ENCODE peak calls at places on chromosomes 4 and X, in seven cellular contexts. One of them, this sample, is unnamed.

GRCh38 chrX:20140410-20140809 is 1.2 kb downstream of the EIF1AX start:
- DNase-seq in left lung: no peak
- DNase-seq in body of pancreas: no peak
- DNase-seq in A673: no peak
- DNase-seq in heart right ventricle: no peak
- DNase-seq in IMR-90: no peak
- DNase-seq in tibial artery: no peak
- DNase-seq in this sample: no peak

GRCh38 chr4:141388483-141388882 is 167.8 kb downstream of the ZNF330 start:
- DNase-seq in left lung: no peak
- DNase-seq in body of pancreas: no peak
- DNase-seq in A673: no peak
- DNase-seq in heart right ventricle: no peak
- DNase-seq in IMR-90: peak
- DNase-seq in tibial artery: no peak
- DNase-seq in this sample: no peak

GRCh38 chr4:168574581-168575295 is 77.9 kb downstream of the PALLD start:
- DNase-seq in left lung: no peak
- DNase-seq in body of pancreas: no peak
- DNase-seq in A673: peak
- DNase-seq in heart right ventricle: no peak
- DNase-seq in IMR-90: peak
- DNase-seq in tibial artery: no peak
- DNase-seq in this sample: no peak

GRCh38 chrX:103330601-103331397 is 760 bp downstream of the TCEAL7 start:
- DNase-seq in left lung: no peak
- DNase-seq in body of pancreas: no peak
- DNase-seq in A673: no peak
- DNase-seq in heart right ventricle: no peak
- DNase-seq in IMR-90: peak
- DNase-seq in tibial artery: no peak
- DNase-seq in this sample: no peak

GRCh38 chr4:7342223-7342576 is 92.5 kb downstream of the PSAPL1 start:
- DNase-seq in left lung: no peak
- DNase-seq in body of pancreas: no peak
- DNase-seq in A673: no peak
- DNase-seq in heart right ventricle: no peak
- DNase-seq in IMR-90: no peak
- DNase-seq in tibial artery: no peak
- DNase-seq in this sample: peak

GRCh38 chrX:63350551-63350950 is 581 bp downstream of the SPIN4 start:
- DNase-seq in left lung: peak
- DNase-seq in body of pancreas: peak
- DNase-seq in A673: peak
- DNase-seq in heart right ventricle: no peak
- DNase-seq in IMR-90: no peak
- DNase-seq in tibial artery: no peak
- DNase-seq in this sample: no peak

GRCh38 chr4:40877081-40877480 is 127.3 kb downstream of the NSUN7 start:
- DNase-seq in left lung: no peak
- DNase-seq in body of pancreas: no peak
- DNase-seq in A673: no peak
- DNase-seq in heart right ventricle: no peak
- DNase-seq in IMR-90: no peak
- DNase-seq in tibial artery: no peak
- DNase-seq in this sample: no peak

GRCh38 chrX:131405497-131405896 is 116.4 kb upstream of the IGSF1 start:
- DNase-seq in left lung: no peak
- DNase-seq in body of pancreas: no peak
- DNase-seq in A673: peak
- DNase-seq in heart right ventricle: no peak
- DNase-seq in IMR-90: no peak
- DNase-seq in tibial artery: no peak
- DNase-seq in this sample: no peak

GRCh38 chrX:120769576-120770341 is 105.9 kb downstream of the CT47B1 start:
- DNase-seq in left lung: no peak
- DNase-seq in body of pancreas: peak
- DNase-seq in A673: peak
- DNase-seq in heart right ventricle: peak
- DNase-seq in IMR-90: peak
- DNase-seq in tibial artery: no peak
- DNase-seq in this sample: no peak

GRCh38 chrX:15322472-15322871 is 7.0 kb upstream of the ASB11 start:
- DNase-seq in left lung: no peak
- DNase-seq in body of pancreas: no peak
- DNase-seq in A673: no peak
- DNase-seq in heart right ventricle: no peak
- DNase-seq in IMR-90: no peak
- DNase-seq in tibial artery: no peak
- DNase-seq in this sample: no peak

GRCh38 chr4:110631582-110632505 is 9.0 kb upstream of the PITX2 start:
- DNase-seq in left lung: peak
- DNase-seq in body of pancreas: peak
- DNase-seq in A673: peak
- DNase-seq in heart right ventricle: peak
- DNase-seq in IMR-90: peak
- DNase-seq in tibial artery: no peak
- DNase-seq in this sample: peak

GRCh38 chr4:37717575-37717974 is 31.4 kb upstream of the RELL1 start:
- DNase-seq in left lung: no peak
- DNase-seq in body of pancreas: no peak
- DNase-seq in A673: peak
- DNase-seq in heart right ventricle: no peak
- DNase-seq in IMR-90: peak
- DNase-seq in tibial artery: no peak
- DNase-seq in this sample: no peak

GRCh38 chr4:173252024-173252935 is 81.9 kb downstream of the HMGB2 start:
- DNase-seq in left lung: peak
- DNase-seq in body of pancreas: peak
- DNase-seq in A673: peak
- DNase-seq in heart right ventricle: peak
- DNase-seq in IMR-90: peak
- DNase-seq in tibial artery: no peak
- DNase-seq in this sample: peak

GRCh38 chrX:45715787-45716186 is 515.1 kb upstream of the DIPK2B start:
- DNase-seq in left lung: no peak
- DNase-seq in body of pancreas: no peak
- DNase-seq in A673: peak
- DNase-seq in heart right ventricle: no peak
- DNase-seq in IMR-90: peak
- DNase-seq in tibial artery: no peak
- DNase-seq in this sample: no peak

GRCh38 chr4:180134116-180134866 is 2108.9 kb upstream of the TENM3 start:
- DNase-seq in left lung: no peak
- DNase-seq in body of pancreas: peak
- DNase-seq in A673: peak
- DNase-seq in heart right ventricle: no peak
- DNase-seq in IMR-90: no peak
- DNase-seq in tibial artery: no peak
- DNase-seq in this sample: no peak

GRCh38 chr4:57182132-57182874 is 72.1 kb upstream of the IGFBP7 start:
- DNase-seq in left lung: no peak
- DNase-seq in body of pancreas: peak
- DNase-seq in A673: no peak
- DNase-seq in heart right ventricle: peak
- DNase-seq in IMR-90: no peak
- DNase-seq in tibial artery: no peak
- DNase-seq in this sample: no peak

GRCh38 chrX:2685886-2686285 is 5.2 kb upstream of the CD99 start:
- DNase-seq in left lung: no peak
- DNase-seq in body of pancreas: no peak
- DNase-seq in A673: no peak
- DNase-seq in heart right ventricle: no peak
- DNase-seq in IMR-90: no peak
- DNase-seq in tibial artery: no peak
- DNase-seq in this sample: no peak

GRCh38 chr4:180909279-180909678 is 1333.9 kb upstream of the TENM3 start:
- DNase-seq in left lung: no peak
- DNase-seq in body of pancreas: no peak
- DNase-seq in A673: peak
- DNase-seq in heart right ventricle: no peak
- DNase-seq in IMR-90: peak
- DNase-seq in tibial artery: no peak
- DNase-seq in this sample: no peak

GRCh38 chrX:1134976-1135375 is 77.5 kb downstream of the CRLF2 start:
- DNase-seq in left lung: no peak
- DNase-seq in body of pancreas: no peak
- DNase-seq in A673: no peak
- DNase-seq in heart right ventricle: no peak
- DNase-seq in IMR-90: no peak
- DNase-seq in tibial artery: peak
- DNase-seq in this sample: no peak

GRCh38 chr4:153112071-153112460 is 92.2 kb upstream of the TRIM2 start:
- DNase-seq in left lung: no peak
- DNase-seq in body of pancreas: no peak
- DNase-seq in A673: no peak
- DNase-seq in heart right ventricle: no peak
- DNase-seq in IMR-90: no peak
- DNase-seq in tibial artery: no peak
- DNase-seq in this sample: no peak

GRCh38 chr4:74547042-74547441 is 102.1 kb downstream of the AREG start:
- DNase-seq in left lung: no peak
- DNase-seq in body of pancreas: no peak
- DNase-seq in A673: no peak
- DNase-seq in heart right ventricle: no peak
- DNase-seq in IMR-90: no peak
- DNase-seq in tibial artery: no peak
- DNase-seq in this sample: no peak

GRCh38 chr4:110514889-110515479 is 39.0 kb downstream of the ENPEP start:
- DNase-seq in left lung: no peak
- DNase-seq in body of pancreas: no peak
- DNase-seq in A673: peak
- DNase-seq in heart right ventricle: no peak
- DNase-seq in IMR-90: peak
- DNase-seq in tibial artery: no peak
- DNase-seq in this sample: no peak

GRCh38 chrX:9312922-9313867 is 151.7 kb upstream of the TBL1X start:
- DNase-seq in left lung: peak
- DNase-seq in body of pancreas: peak
- DNase-seq in A673: peak
- DNase-seq in heart right ventricle: peak
- DNase-seq in IMR-90: no peak
- DNase-seq in tibial artery: peak
- DNase-seq in this sample: peak

GRCh38 chr4:120331486-120332281 is 265.0 kb upstream of the MAD2L1 start:
- DNase-seq in left lung: no peak
- DNase-seq in body of pancreas: peak
- DNase-seq in A673: peak
- DNase-seq in heart right ventricle: no peak
- DNase-seq in IMR-90: no peak
- DNase-seq in tibial artery: no peak
- DNase-seq in this sample: no peak

GRCh38 chr4:24089831-24090531 is 200.1 kb upstream of the PPARGC1A start:
- DNase-seq in left lung: no peak
- DNase-seq in body of pancreas: no peak
- DNase-seq in A673: no peak
- DNase-seq in heart right ventricle: no peak
- DNase-seq in IMR-90: peak
- DNase-seq in tibial artery: no peak
- DNase-seq in this sample: no peak

GRCh38 chrX:6291444-6291843 is 62.8 kb upstream of the NLGN4X start:
- DNase-seq in left lung: no peak
- DNase-seq in body of pancreas: no peak
- DNase-seq in A673: no peak
- DNase-seq in heart right ventricle: no peak
- DNase-seq in IMR-90: no peak
- DNase-seq in tibial artery: no peak
- DNase-seq in this sample: no peak

GRCh38 chrX:6293716-6294115 is 65.0 kb upstream of the NLGN4X start:
- DNase-seq in left lung: no peak
- DNase-seq in body of pancreas: no peak
- DNase-seq in A673: no peak
- DNase-seq in heart right ventricle: no peak
- DNase-seq in IMR-90: no peak
- DNase-seq in tibial artery: no peak
- DNase-seq in this sample: no peak

GRCh38 chrX:6292599-6292998 is 63.9 kb upstream of the NLGN4X start:
- DNase-seq in left lung: no peak
- DNase-seq in body of pancreas: no peak
- DNase-seq in A673: no peak
- DNase-seq in heart right ventricle: no peak
- DNase-seq in IMR-90: no peak
- DNase-seq in tibial artery: no peak
- DNase-seq in this sample: no peak
- TF ChIP-seq CTCF in left lung: no peak
- TF ChIP-seq CTCF in body of pancreas: peak
- TF ChIP-seq CTCF in A673: peak
- TF ChIP-seq CTCF in heart right ventricle: no peak
- TF ChIP-seq CTCF in IMR-90: no peak
- TF ChIP-seq CTCF in tibial artery: no peak
- TF ChIP-seq CTCF in this sample: no peak

DNA sequence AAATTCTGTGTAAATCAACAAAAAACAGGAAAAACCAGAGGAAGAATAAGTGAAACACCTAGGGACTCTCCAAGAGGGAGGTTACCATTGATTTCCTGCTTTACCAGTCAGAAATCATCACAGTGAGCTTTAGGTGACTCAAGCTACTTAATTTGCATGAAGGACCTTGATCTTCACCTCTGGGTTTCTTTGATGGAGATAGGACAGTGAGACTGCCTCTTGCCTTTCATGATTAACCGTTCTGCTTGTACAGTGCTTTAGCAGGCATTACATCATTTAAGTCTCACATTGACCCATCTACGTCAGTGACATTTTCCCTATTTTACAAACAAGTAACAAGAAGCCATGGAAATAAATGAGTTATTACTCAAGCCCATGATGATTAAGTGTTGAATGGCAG is 3.4 kb upstream of the GK start:
- DNase-seq in left lung: no peak
- DNase-seq in body of pancreas: no peak
- DNase-seq in A673: no peak
- DNase-seq in heart right ventricle: no peak
- DNase-seq in IMR-90: peak
- DNase-seq in tibial artery: no peak
- DNase-seq in this sample: no peak
- H3K27ac ChIP-seq in left lung: no peak
- H3K27ac ChIP-seq in body of pancreas: no peak
- H3K27ac ChIP-seq in A673: no peak
- H3K27ac ChIP-seq in heart right ventricle: no peak
- H3K27ac ChIP-seq in IMR-90: no peak
- H3K27ac ChIP-seq in tibial artery: no peak
- H3K27ac ChIP-seq in this sample: no peak

GRCh38 chr4:25862411-25863346 is at the start of gene SEL1L3:
- DNase-seq in left lung: peak
- DNase-seq in body of pancreas: peak
- DNase-seq in A673: peak
- DNase-seq in heart right ventricle: no peak
- DNase-seq in IMR-90: no peak
- DNase-seq in tibial artery: no peak
- DNase-seq in this sample: peak
- H3K4me3 ChIP-seq in left lung: peak
- H3K4me3 ChIP-seq in body of pancreas: peak
- H3K4me3 ChIP-seq in A673: peak
- H3K4me3 ChIP-seq in heart right ventricle: peak
- H3K4me3 ChIP-seq in IMR-90: peak
- H3K4me3 ChIP-seq in tibial artery: peak
- H3K4me3 ChIP-seq in this sample: peak

GRCh38 chrX:21295246-21295820 is 78.9 kb upstream of the CNKSR2 start:
- DNase-seq in left lung: no peak
- DNase-seq in body of pancreas: no peak
- DNase-seq in A673: no peak
- DNase-seq in heart right ventricle: no peak
- DNase-seq in IMR-90: no peak
- DNase-seq in tibial artery: no peak
- DNase-seq in this sample: no peak
- TF ChIP-seq CTCF in left lung: no peak
- TF ChIP-seq CTCF in body of pancreas: no peak
- TF ChIP-seq CTCF in A673: no peak
- TF ChIP-seq CTCF in heart right ventricle: no peak
- TF ChIP-seq CTCF in IMR-90: no peak
- TF ChIP-seq CTCF in tibial artery: no peak
- TF ChIP-seq CTCF in this sample: no peak